ENCODE peak calls at places on chromosomes 6 and 20, in seven cellular contexts. T is mammary epithelial cell, J is endodermal cell, E is A549, Y is choroid plexus epithelial cell, A is tibial nerve, S is SK-N-SH. U is an unnamed sample.

GRCh38 chr20:49768204-49769124 is 44.2 kb upstream of the SLC9A8 start:
- DNase-seq in T (peak; percentile 97), J (peak; percentile 74), E (peak; percentile 66), Y (peak; percentile 97), A (peak; percentile 81), S (no peak), U (peak; percentile 89)

GRCh38 chr6:20707870-20708269 is 173.6 kb downstream of the CDKAL1 start:
- DNase-seq in T (no peak), J (no peak), E (no peak), Y (no peak), A (no peak), S (no peak), U (no peak)

GRCh38 chr20:327946-328563 is 2.7 kb downstream of the SOX12 start:
- DNase-seq in T (no peak), J (no peak), E (no peak), Y (peak; percentile 37), A (no peak), S (no peak), U (no peak)

GRCh38 chr20:61627791-61628415 is 375.8 kb downstream of the CDH4 start:
- DNase-seq in T (no peak), J (no peak), E (no peak), Y (no peak), A (no peak), S (no peak), U (no peak)

GRCh38 chr6:168258795-168259194 is 60.8 kb downstream of the DACT2 start:
- DNase-seq in T (no peak), J (no peak), E (no peak), Y (no peak), A (no peak), S (no peak), U (no peak)

GRCh38 chr6:35489995-35490791 is 6.7 kb downstream of the TEAD3 start:
- DNase-seq in T (no peak), J (peak; percentile 95), E (no peak), Y (peak; percentile 53), A (peak; percentile 54), S (peak; percentile 61), U (no peak)

GRCh38 chr6:39847216-39847615 is 55.0 kb downstream of the DAAM2 start:
- DNase-seq in T (no peak), J (peak; percentile 62), E (no peak), Y (peak; percentile 30), A (no peak), S (no peak), U (no peak)

GRCh38 chr20:53539516-53539915 is 54.1 kb downstream of the ZNF217 start:
- DNase-seq in T (no peak), J (no peak), E (no peak), Y (peak; percentile 13), A (no peak), S (no peak), U (no peak)

GRCh38 chr20:39993737-39994136 is 695.3 kb downstream of the MAFB start:
- DNase-seq in T (no peak), J (no peak), E (no peak), Y (no peak), A (no peak), S (no peak), U (no peak)

GRCh38 chr6:87154641-87155271 is 609 bp upstream of the ZNF292 start:
- DNase-seq in T (peak; percentile 90), J (no peak), E (peak; percentile 34), Y (peak; percentile 86), A (no peak), S (peak; percentile 59), U (peak; percentile 45)

GRCh38 chr20:34873583-34874093 is 982 bp upstream of the GGT7 start:
- DNase-seq in T (no peak), J (no peak), E (no peak), Y (no peak), A (no peak), S (no peak), U (no peak)

GRCh38 chr20:57840066-57840465 is 130.3 kb upstream of the PMEPA1 start:
- DNase-seq in T (no peak), J (no peak), E (no peak), Y (no peak), A (no peak), S (no peak), U (no peak)

GRCh38 chr6:9316831-9317230 is 881.5 kb upstream of the SLC35B3 start:
- DNase-seq in T (no peak), J (no peak), E (no peak), Y (no peak), A (no peak), S (no peak), U (no peak)

GRCh38 chr6:106631356-106631755 is 2.0 kb downstream of the QRSL1 start:
- DNase-seq in T (no peak), J (no peak), E (no peak), Y (no peak), A (no peak), S (no peak), U (no peak)

GRCh38 chr6:43798688-43799444 is 28.9 kb downstream of the VEGFA start:
- DNase-seq in T (peak; percentile 85), J (no peak), E (peak; percentile 50), Y (peak; percentile 56), A (no peak), S (peak; percentile 66), U (peak; percentile 72)

GRCh38 chr6:41185991-41186675 is 14.8 kb downstream of the TREML2 start:
- DNase-seq in T (no peak), J (no peak), E (no peak), Y (no peak), A (no peak), S (no peak), U (no peak)

GRCh38 chr6:23705691-23706090 is 420.3 kb upstream of the NRSN1 start:
- DNase-seq in T (no peak), J (no peak), E (no peak), Y (no peak), A (no peak), S (no peak), U (no peak)

GRCh38 chr6:36249010-36249409 is 20.9 kb upstream of the PNPLA1 start:
- DNase-seq in T (peak; percentile 28), J (no peak), E (no peak), Y (peak; percentile 93), A (no peak), S (no peak), U (no peak)

DNA sequence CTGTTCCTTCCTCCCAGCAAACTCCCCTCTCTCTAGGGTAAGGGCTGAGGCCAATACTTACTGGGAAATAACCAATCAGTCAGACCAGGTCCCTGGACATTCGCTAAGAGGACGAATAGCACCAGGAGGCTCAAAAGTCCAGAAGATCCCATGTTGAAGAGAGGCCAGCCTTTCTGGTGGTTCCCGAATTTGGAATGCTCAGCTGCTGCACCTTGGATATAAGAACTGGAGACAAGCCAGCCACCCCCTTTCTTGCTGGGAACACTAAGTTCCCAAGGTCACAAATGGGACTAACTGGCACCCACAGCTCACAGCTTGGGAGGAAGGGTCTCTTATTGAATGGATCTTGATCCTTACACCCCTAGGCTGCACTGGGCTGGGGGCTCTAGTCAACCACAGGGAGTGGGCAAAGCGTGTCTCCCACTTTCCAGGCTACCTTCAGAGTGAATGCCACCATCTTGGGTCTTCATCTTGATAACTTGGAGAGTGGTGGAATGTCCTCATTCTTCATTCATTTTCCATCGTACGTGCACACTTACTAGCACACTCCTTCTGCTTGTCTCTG is at the start of gene EPPIN:
- DNase-seq in T (no peak), J (no peak), E (no peak), Y (no peak), A (no peak), S (no peak), U (no peak)
- H3K4me3 ChIP-seq in T (no peak within 1 kb of the TSS), J (no peak within 1 kb of the TSS), E (no peak within 1 kb of the TSS), Y (no peak within 1 kb of the TSS), A (no peak within 1 kb of the TSS), S (no peak within 1 kb of the TSS), U (no peak within 1 kb of the TSS)

DNA sequence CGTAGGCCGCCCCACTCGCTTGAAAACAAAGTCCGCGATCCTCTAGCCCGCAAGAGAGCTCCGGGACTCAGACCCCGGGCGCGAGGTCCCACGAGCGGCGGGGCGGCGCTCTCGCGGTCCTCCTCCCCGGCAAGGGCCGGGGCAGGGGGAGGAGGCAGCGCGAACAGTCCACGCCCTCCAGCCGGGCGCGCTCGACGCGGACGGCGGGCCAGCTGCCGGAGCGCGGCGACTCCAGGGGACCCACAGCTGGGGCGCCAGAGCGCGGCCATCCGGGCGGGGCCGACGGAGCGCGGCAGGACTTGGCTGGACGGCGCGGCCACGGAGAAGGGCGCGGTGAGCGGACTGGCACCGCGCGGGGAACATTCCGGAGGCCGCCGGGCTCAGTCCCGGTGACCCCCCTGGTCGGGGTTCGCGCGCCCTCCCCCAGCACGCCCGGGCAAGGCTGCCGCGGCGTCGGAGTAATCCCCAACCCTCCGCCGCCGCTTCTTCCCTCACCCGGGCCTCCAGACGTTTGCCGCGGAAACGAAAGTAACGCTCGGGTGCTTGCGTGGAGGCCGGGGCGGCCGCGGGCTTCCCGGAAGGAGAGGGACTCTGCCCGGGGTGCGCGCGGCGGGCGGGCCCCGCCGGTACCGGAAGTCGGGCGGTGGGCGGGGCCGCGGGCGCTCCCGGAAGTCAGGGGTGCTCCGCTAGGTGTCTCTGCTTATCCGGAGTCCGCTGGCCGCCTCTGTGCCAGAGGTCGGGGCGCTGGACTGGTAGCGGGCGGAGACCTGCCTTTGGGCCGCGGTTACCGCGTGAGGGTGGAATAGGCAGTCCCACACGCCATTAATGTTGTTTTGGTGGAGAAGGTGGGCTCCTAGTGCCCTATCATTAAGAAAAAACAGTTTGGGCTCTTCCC is at the start of gene RIPK1:
- DNase-seq in T (peak; percentile 90), J (peak; percentile 94), E (peak; percentile 83), Y (peak; percentile 88), A (peak; percentile 88), S (peak; percentile 98), U (no peak)
- TF ChIP-seq CTCF in T (peak; percentile 49), J (peak; percentile 51), E (no peak), Y (peak; percentile 40), A (peak; percentile 36), S (peak; percentile 42), U (peak; percentile 29)

DNA sequence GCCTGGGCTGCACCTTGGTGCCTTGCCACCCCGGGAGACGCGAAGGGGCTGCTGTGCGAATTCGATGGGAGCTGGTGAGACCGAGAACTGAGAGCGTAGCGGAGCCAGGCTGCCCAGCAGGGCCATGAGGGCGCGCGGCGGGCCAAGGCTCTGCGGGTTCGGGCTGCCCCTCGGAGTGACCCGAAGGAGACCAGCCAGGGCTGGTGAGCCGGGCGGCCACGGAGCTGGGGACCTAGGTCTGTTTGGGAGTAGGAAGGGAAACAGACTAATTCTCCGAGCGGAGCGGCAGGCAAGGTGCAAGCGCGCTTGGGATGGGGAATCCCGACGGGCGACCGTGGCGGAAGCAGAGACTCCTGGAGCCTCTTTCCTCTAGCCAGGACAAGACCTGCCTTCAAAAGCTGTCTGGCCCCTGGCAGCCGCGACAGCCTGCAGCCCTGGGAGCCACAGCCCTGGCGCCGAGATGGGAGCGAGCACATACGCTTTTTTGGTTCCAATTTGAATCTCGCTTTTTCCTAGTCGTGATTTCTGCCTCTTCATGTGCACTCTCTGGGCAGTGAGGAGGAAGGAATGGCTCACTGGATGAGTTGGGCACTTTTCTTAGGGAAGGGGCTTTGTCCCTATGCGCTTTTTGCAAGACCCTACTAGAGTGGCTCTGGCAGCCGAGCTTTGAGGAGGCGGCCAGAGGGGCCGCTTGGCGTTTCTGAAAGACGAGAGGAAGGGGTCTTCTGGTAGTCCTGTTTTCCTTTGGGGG is 777 bp downstream of the SYNDIG1 start:
- DNase-seq in T (peak; percentile 57), J (peak; percentile 79), E (peak; percentile 31), Y (peak; percentile 33), A (no peak), S (peak; percentile 33), U (no peak)
- H3K4me3 ChIP-seq in T (peak overlapping the region; percentile 37), J (peak overlapping the region; percentile 88), E (peak overlapping the region; percentile 59), Y (peak overlapping the region; percentile 53), A (peak overlapping the region; percentile 26), S (no peak overlapping the region), U (peak overlapping the region; percentile 38)

DNA sequence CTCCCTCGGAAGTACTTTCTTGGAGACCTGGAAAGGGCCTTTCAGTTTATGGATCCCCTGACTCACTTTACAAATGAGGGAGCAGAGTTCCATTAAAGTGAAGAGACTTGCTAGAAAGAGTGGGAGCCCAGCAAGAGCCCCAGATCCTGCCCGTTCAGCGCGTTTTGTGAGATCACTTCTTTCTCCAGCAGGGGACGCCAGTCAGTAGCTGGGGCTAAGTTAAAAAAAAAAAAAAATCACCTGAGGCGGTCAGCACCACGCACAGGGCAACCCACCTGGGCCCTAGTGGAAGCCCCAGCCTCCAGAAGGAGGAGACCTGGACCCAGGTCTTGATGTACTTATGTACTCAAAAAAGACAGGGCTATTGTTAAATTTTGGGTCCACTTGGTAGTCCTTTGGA is 274.5 kb upstream of the RNF24 start:
- DNase-seq in T (no peak), J (peak; percentile 53), E (peak; percentile 27), Y (no peak), A (no peak), S (no peak), U (no peak)
- TF ChIP-seq CTCF in T (peak; percentile 35), J (peak; percentile 48), E (peak; percentile 50), Y (peak; percentile 18), A (no peak), S (peak; percentile 42), U (no peak)